ENCODE peak calls at places on chromosomes 6 and 20, in five cellular contexts. W is CD4-positive, CD25-positive, alpha-beta regulatory T cell; X is transverse colon; C is cardiac muscle cell; V is kidney. H is an unnamed sample.
A peak's percentile ranks its signal among the peaks of the same experiment; 100 is the strongest.

GRCh38 chr20:37233471-37234253 is 28.0 kb downstream of the GHRH start:
- DNase-seq in W (no peak), X (no peak), C (no peak), V (no peak), H (no peak)

GRCh38 chr20:32607324-32607723 is 22.2 kb upstream of the NOL4L start:
- DNase-seq in W (no peak), X (no peak), C (no peak), V (no peak), H (no peak)

GRCh38 chr6:50272611-50273010 is 222.9 kb upstream of the DEFB112 start:
- DNase-seq in W (no peak), X (no peak), C (no peak), V (no peak), H (no peak)

GRCh38 chr6:89321571-89321970 is 6.5 kb upstream of the GABRR2 start:
- DNase-seq in W (no peak), X (no peak), C (no peak), V (no peak), H (no peak)

GRCh38 chr20:49661560-49662329 is 51.9 kb downstream of the B4GALT5 start:
- DNase-seq in W (no peak), X (no peak), C (no peak), V (no peak), H (no peak)

GRCh38 chr6:3965071-3965718 is 113.7 kb downstream of the FAM217A start:
- DNase-seq in W (no peak), X (no peak), C (no peak), V (no peak), H (no peak)

GRCh38 chr20:51409192-51409875 is 133.2 kb downstream of the NFATC2 start:
- DNase-seq in W (no peak), X (no peak), C (no peak), V (no peak), H (no peak)

GRCh38 chr6:90098025-90098474 is 198.6 kb downstream of the BACH2 start:
- DNase-seq in W (no peak), X (peak; percentile 19), C (no peak), V (peak; percentile 66), H (no peak)

GRCh38 chr6:134724653-134725340 is 225.1 kb downstream of the ALDH8A1 start:
- DNase-seq in W (no peak), X (no peak), C (no peak), V (no peak), H (no peak)

GRCh38 chr6:4848382-4849068 is 72.3 kb downstream of the CDYL start:
- DNase-seq in W (no peak), X (peak; percentile 16), C (peak; percentile 77), V (no peak), H (no peak)

GRCh38 chr20:44309763-44310663 is 989 bp downstream of the FITM2 start:
- DNase-seq in W (no peak), X (peak; percentile 60), C (peak; percentile 47), V (no peak), H (no peak)

GRCh38 chr20:21230686-21231085 is 72.4 kb upstream of the XRN2 start:
- DNase-seq in W (no peak), X (no peak), C (no peak), V (no peak), H (no peak)

GRCh38 chr6:50586074-50586473 is 127.3 kb upstream of the TFAP2D start:
- DNase-seq in W (no peak), X (no peak), C (no peak), V (no peak), H (no peak)

GRCh38 chr6:79421707-79422484 is 115.3 kb downstream of the LCA5 start:
- DNase-seq in W (no peak), X (no peak), C (peak; percentile 38), V (no peak), H (no peak)

GRCh38 chr6:131134220-131134831 is 941 bp upstream of the AKAP7 start:
- DNase-seq in W (no peak), X (no peak), C (no peak), V (no peak), H (no peak)

GRCh38 chr6:38725414-38726183 is 10.5 kb downstream of the DNAH8 start:
- DNase-seq in W (no peak), X (no peak), C (no peak), V (no peak), H (no peak)

GRCh38 chr6:168377856-168378832 is 58.6 kb upstream of the DACT2 start:
- DNase-seq in W (no peak), X (no peak), C (no peak), V (no peak), H (no peak)

GRCh38 chr6:53628354-53629119 is 37.0 kb downstream of the KLHL31 start:
- DNase-seq in W (no peak), X (no peak), C (no peak), V (no peak), H (no peak)

GRCh38 chr20:37295001-37295400 is 5.5 kb downstream of the MANBAL start:
- DNase-seq in W (no peak), X (no peak), C (no peak), V (no peak), H (no peak)

GRCh38 chr20:44231713-44232468 is 15.2 kb upstream of the GDAP1L1 start:
- DNase-seq in W (no peak), X (no peak), C (peak; percentile 23), V (no peak), H (no peak)

GRCh38 chr6:147390909-147391536 is 117.5 kb upstream of the SAMD5 start:
- DNase-seq in W (no peak), X (no peak), C (peak; percentile 41), V (no peak), H (no peak)

GRCh38 chr6:87660226-87660886 is 41.7 kb downstream of the AKIRIN2 start:
- DNase-seq in W (no peak), X (no peak), C (no peak), V (no peak), H (no peak)

GRCh38 chr6:73074175-73074574 is 151.1 kb downstream of the KHDC1L start:
- DNase-seq in W (no peak), X (no peak), C (no peak), V (no peak), H (no peak)

GRCh38 chr20:63076421-63076820 is 69.7 kb upstream of the BHLHE23 start:
- DNase-seq in W (no peak), X (no peak), C (no peak), V (no peak), H (no peak)

GRCh38 chr20:63457737-63458136 is 14.7 kb downstream of the KCNQ2 start:
- DNase-seq in W (no peak), X (no peak), C (no peak), V (no peak), H (no peak)

GRCh38 chr6:38346291-38347079 is 293.2 kb downstream of the BTBD9 start:
- DNase-seq in W (no peak), X (no peak), C (no peak), V (no peak), H (no peak)

GRCh38 chr6:107132330-107132954 is 17.1 kb upstream of the BEND3 start:
- DNase-seq in W (peak; percentile 17), X (no peak), C (peak; percentile 46), V (no peak), H (peak; percentile 8)

GRCh38 chr6:107657373-107657754 is 166.7 kb downstream of the SCML4 start:
- DNase-seq in W (no peak), X (no peak), C (no peak), V (no peak), H (no peak)

GRCh38 chr6:157962601-157963084 is 19.0 kb upstream of the SYNJ2 start:
- DNase-seq in W (no peak), X (no peak), C (no peak), V (no peak), H (no peak)

GRCh38 chr20:13119583-13119982 is 101.5 kb upstream of the ISM1 start:
- DNase-seq in W (peak; percentile 59), X (peak; percentile 11), C (peak; percentile 76), V (no peak), H (peak; percentile 43)

GRCh38 chr6:53417141-53417540 is 68.4 kb upstream of the ELOVL5 start:
- DNase-seq in W (no peak), X (no peak), C (no peak), V (no peak), H (no peak)

GRCh38 chr20:56155625-56156024 is 92.9 kb upstream of the MC3R start:
- DNase-seq in W (no peak), X (no peak), C (no peak), V (no peak), H (no peak)
- H3K9me3 ChIP-seq in W (no peaks in the 10 kb centered on the region), X (no peaks in the 10 kb centered on the region), C (no peaks in the 10 kb centered on the region), V (no peaks in the 10 kb centered on the region), H (no peaks in the 10 kb centered on the region)

DNA sequence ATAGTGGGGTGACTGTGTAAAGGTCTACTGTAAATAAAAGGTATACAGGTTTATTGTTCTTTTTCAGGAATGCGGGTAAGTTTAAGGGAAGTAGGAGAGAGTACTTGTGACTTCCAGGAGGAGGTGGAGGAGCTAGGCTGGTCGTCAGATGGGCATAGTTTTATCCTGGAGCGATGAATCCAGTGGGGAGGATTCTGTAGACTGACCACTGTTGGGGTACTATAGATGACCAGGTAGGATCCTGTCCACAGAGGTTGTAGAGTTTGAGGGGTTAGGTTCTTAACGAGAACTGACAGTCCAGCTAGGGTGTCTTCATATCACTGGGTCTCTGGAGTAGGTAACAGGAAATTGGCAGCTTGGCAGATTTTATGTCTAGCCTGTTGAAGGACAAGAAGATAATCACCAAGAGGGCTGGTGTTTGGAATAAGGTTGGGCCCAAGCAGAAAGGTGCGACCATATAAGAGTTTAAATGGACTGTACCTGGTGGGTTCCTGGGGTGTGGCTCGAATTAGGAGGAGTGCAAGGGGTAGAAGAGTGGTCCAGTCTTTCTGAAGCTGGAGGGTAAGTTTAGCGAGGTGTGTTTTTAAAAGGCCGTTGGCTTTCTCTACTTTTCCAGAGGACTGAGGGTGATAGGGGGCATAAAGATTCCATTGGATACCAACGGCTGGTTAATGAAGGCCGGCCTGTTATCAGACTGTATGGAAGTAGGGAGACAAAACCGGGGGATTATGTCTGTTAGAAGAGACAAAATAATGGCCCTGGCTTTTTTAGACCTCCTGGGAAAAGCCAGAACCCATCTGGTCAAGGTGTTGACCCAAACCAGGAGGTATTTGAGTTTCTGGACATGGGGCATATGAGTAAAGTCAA is 751.3 kb upstream of the ADGRB3 start:
- DNase-seq in W (no peak), X (no peak), C (no peak), V (no peak), H (no peak)
- H3K9me3 ChIP-seq in W (peaks cover 8% of the 10 kb centered on the region), X (no peaks in the 10 kb centered on the region), C (no peaks in the 10 kb centered on the region), V (no peaks in the 10 kb centered on the region), H (no peaks in the 10 kb centered on the region)

GRCh38 chr6:169993861-169994481 is 242.5 kb downstream of the ERMARD start:
- DNase-seq in W (no peak), X (no peak), C (no peak), V (peak; percentile 60), H (no peak)
- H3K9me3 ChIP-seq in W (no peaks in the 10 kb centered on the region), X (no peaks in the 10 kb centered on the region), C (no peaks in the 10 kb centered on the region), V (no peaks in the 10 kb centered on the region), H (no peaks in the 10 kb centered on the region)

DNA sequence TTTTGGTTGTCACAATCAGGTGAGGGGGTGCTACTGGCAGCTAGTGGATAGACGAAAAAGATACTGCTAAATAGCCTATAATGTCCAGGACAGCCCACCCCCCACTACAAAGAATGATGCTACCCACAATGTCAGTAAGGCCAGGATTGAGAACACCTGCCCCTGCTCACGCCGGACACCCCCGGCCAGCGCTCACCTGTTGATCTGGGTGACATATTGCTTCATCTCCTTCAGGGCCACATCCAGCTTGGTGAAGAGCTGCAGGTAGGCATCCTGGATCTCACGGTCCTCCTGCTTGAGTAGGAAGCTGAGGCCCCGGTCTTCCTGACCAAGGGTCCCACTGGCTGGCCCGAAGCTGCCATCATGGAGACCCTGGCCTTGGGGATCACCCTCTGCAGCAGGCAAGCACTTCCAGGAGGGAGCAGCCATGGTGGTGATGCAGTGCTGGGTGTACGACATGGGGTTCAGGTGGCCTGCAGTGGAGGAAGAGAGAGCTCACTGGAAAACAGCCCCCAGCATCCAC is 178.6 kb downstream of the PREX1 start:
- DNase-seq in W (no peak), X (no peak), C (no peak), V (no peak), H (no peak)
- H3K9me3 ChIP-seq in W (no peaks in the 10 kb centered on the region), X (no peaks in the 10 kb centered on the region), C (no peaks in the 10 kb centered on the region), V (no peaks in the 10 kb centered on the region), H (no peaks in the 10 kb centered on the region)